ENCODE peak calls at places on chromosomes 5 and 9, in seven cellular contexts. One of them, this sample, is unnamed.

GRCh38 chr5:150999704-151000452 is 20.5 kb upstream of the GPX3 start:
- DNase-seq in HepG2: no peak
- DNase-seq in adrenal gland: peak
- DNase-seq in endodermal cell: no peak
- DNase-seq in Peyer's patch: no peak
- DNase-seq in lower lobe of right lung: no peak
- DNase-seq in CD8-positive, alpha-beta T cell: no peak
- DNase-seq in this sample: peak

GRCh38 chr5:168300377-168301182 is 9.1 kb downstream of the WWC1 start:
- DNase-seq in HepG2: no peak
- DNase-seq in adrenal gland: no peak
- DNase-seq in endodermal cell: peak
- DNase-seq in Peyer's patch: no peak
- DNase-seq in lower lobe of right lung: no peak
- DNase-seq in CD8-positive, alpha-beta T cell: no peak
- DNase-seq in this sample: no peak

GRCh38 chr5:15007549-15008142 is 136.1 kb upstream of the ANKH start:
- DNase-seq in HepG2: no peak
- DNase-seq in adrenal gland: no peak
- DNase-seq in endodermal cell: no peak
- DNase-seq in Peyer's patch: no peak
- DNase-seq in lower lobe of right lung: no peak
- DNase-seq in CD8-positive, alpha-beta T cell: no peak
- DNase-seq in this sample: no peak

GRCh38 chr9:106065579-106066214 is 371.4 kb downstream of the TMEM38B start:
- DNase-seq in HepG2: no peak
- DNase-seq in adrenal gland: no peak
- DNase-seq in endodermal cell: no peak
- DNase-seq in Peyer's patch: no peak
- DNase-seq in lower lobe of right lung: no peak
- DNase-seq in CD8-positive, alpha-beta T cell: no peak
- DNase-seq in this sample: no peak

GRCh38 chr9:114791736-114792135 is 14.1 kb downstream of the TNFSF15 start:
- DNase-seq in HepG2: no peak
- DNase-seq in adrenal gland: no peak
- DNase-seq in endodermal cell: no peak
- DNase-seq in Peyer's patch: no peak
- DNase-seq in lower lobe of right lung: no peak
- DNase-seq in CD8-positive, alpha-beta T cell: no peak
- DNase-seq in this sample: no peak

GRCh38 chr9:129276486-129277260 is 98.6 kb upstream of the IER5L start:
- DNase-seq in HepG2: no peak
- DNase-seq in adrenal gland: peak
- DNase-seq in endodermal cell: peak
- DNase-seq in Peyer's patch: no peak
- DNase-seq in lower lobe of right lung: peak
- DNase-seq in CD8-positive, alpha-beta T cell: no peak
- DNase-seq in this sample: no peak

GRCh38 chr5:149887622-149888183 is 56.9 kb downstream of the PDE6A start:
- DNase-seq in HepG2: peak
- DNase-seq in adrenal gland: peak
- DNase-seq in endodermal cell: no peak
- DNase-seq in Peyer's patch: no peak
- DNase-seq in lower lobe of right lung: no peak
- DNase-seq in CD8-positive, alpha-beta T cell: no peak
- DNase-seq in this sample: no peak

GRCh38 chr9:108722396-108722795 is 133.4 kb downstream of the ACTL7B start:
- DNase-seq in HepG2: no peak
- DNase-seq in adrenal gland: no peak
- DNase-seq in endodermal cell: no peak
- DNase-seq in Peyer's patch: no peak
- DNase-seq in lower lobe of right lung: no peak
- DNase-seq in CD8-positive, alpha-beta T cell: no peak
- DNase-seq in this sample: no peak

GRCh38 chr9:130117816-130118632 is 54.2 kb upstream of the NCS1 start:
- DNase-seq in HepG2: no peak
- DNase-seq in adrenal gland: peak
- DNase-seq in endodermal cell: no peak
- DNase-seq in Peyer's patch: no peak
- DNase-seq in lower lobe of right lung: no peak
- DNase-seq in CD8-positive, alpha-beta T cell: no peak
- DNase-seq in this sample: no peak

GRCh38 chr5:19777363-19777762 is 210.6 kb downstream of the CDH18 start:
- DNase-seq in HepG2: no peak
- DNase-seq in adrenal gland: no peak
- DNase-seq in endodermal cell: no peak
- DNase-seq in Peyer's patch: no peak
- DNase-seq in lower lobe of right lung: no peak
- DNase-seq in CD8-positive, alpha-beta T cell: no peak
- DNase-seq in this sample: no peak

GRCh38 chr9:111842313-111842712 is 47.6 kb upstream of the SHOC1 start:
- DNase-seq in HepG2: no peak
- DNase-seq in adrenal gland: no peak
- DNase-seq in endodermal cell: no peak
- DNase-seq in Peyer's patch: no peak
- DNase-seq in lower lobe of right lung: no peak
- DNase-seq in CD8-positive, alpha-beta T cell: no peak
- DNase-seq in this sample: no peak

GRCh38 chr9:132645306-132645705 is 24.5 kb downstream of the DDX31 start:
- DNase-seq in HepG2: no peak
- DNase-seq in adrenal gland: no peak
- DNase-seq in endodermal cell: no peak
- DNase-seq in Peyer's patch: no peak
- DNase-seq in lower lobe of right lung: no peak
- DNase-seq in CD8-positive, alpha-beta T cell: no peak
- DNase-seq in this sample: no peak

GRCh38 chr5:159773062-159773924 is 143.0 kb upstream of the ADRA1B start:
- DNase-seq in HepG2: no peak
- DNase-seq in adrenal gland: peak
- DNase-seq in endodermal cell: peak
- DNase-seq in Peyer's patch: peak
- DNase-seq in lower lobe of right lung: peak
- DNase-seq in CD8-positive, alpha-beta T cell: peak
- DNase-seq in this sample: peak

GRCh38 chr9:120698766-120699165 is 15.5 kb downstream of the MEGF9 start:
- DNase-seq in HepG2: no peak
- DNase-seq in adrenal gland: no peak
- DNase-seq in endodermal cell: no peak
- DNase-seq in Peyer's patch: no peak
- DNase-seq in lower lobe of right lung: no peak
- DNase-seq in CD8-positive, alpha-beta T cell: no peak
- DNase-seq in this sample: no peak

GRCh38 chr9:23644326-23644725 is 181.7 kb downstream of the ELAVL2 start:
- DNase-seq in HepG2: no peak
- DNase-seq in adrenal gland: no peak
- DNase-seq in endodermal cell: no peak
- DNase-seq in Peyer's patch: no peak
- DNase-seq in lower lobe of right lung: no peak
- DNase-seq in CD8-positive, alpha-beta T cell: no peak
- DNase-seq in this sample: no peak

GRCh38 chr9:91422832-91423711 is 560 bp downstream of the NFIL3 start:
- DNase-seq in HepG2: peak
- DNase-seq in adrenal gland: peak
- DNase-seq in endodermal cell: peak
- DNase-seq in Peyer's patch: peak
- DNase-seq in lower lobe of right lung: peak
- DNase-seq in CD8-positive, alpha-beta T cell: peak
- DNase-seq in this sample: peak

GRCh38 chr9:112734892-112735291 is 15.7 kb upstream of the SNX30 start:
- DNase-seq in HepG2: no peak
- DNase-seq in adrenal gland: no peak
- DNase-seq in endodermal cell: no peak
- DNase-seq in Peyer's patch: no peak
- DNase-seq in lower lobe of right lung: no peak
- DNase-seq in CD8-positive, alpha-beta T cell: no peak
- DNase-seq in this sample: no peak

GRCh38 chr9:76271755-76272154 is 122.5 kb downstream of the RFK start:
- DNase-seq in HepG2: no peak
- DNase-seq in adrenal gland: peak
- DNase-seq in endodermal cell: no peak
- DNase-seq in Peyer's patch: no peak
- DNase-seq in lower lobe of right lung: no peak
- DNase-seq in CD8-positive, alpha-beta T cell: no peak
- DNase-seq in this sample: no peak

GRCh38 chr5:170151105-170151831 is 45.6 kb downstream of the FOXI1 start:
- DNase-seq in HepG2: peak
- DNase-seq in adrenal gland: peak
- DNase-seq in endodermal cell: peak
- DNase-seq in Peyer's patch: no peak
- DNase-seq in lower lobe of right lung: peak
- DNase-seq in CD8-positive, alpha-beta T cell: no peak
- DNase-seq in this sample: no peak

GRCh38 chr5:174327896-174328295 is 282.4 kb downstream of the NSG2 start:
- DNase-seq in HepG2: no peak
- DNase-seq in adrenal gland: no peak
- DNase-seq in endodermal cell: no peak
- DNase-seq in Peyer's patch: no peak
- DNase-seq in lower lobe of right lung: no peak
- DNase-seq in CD8-positive, alpha-beta T cell: no peak
- DNase-seq in this sample: no peak

GRCh38 chr5:95861858-95862561 is 39.5 kb upstream of the GLRX start:
- DNase-seq in HepG2: no peak
- DNase-seq in adrenal gland: no peak
- DNase-seq in endodermal cell: no peak
- DNase-seq in Peyer's patch: no peak
- DNase-seq in lower lobe of right lung: no peak
- DNase-seq in CD8-positive, alpha-beta T cell: peak
- DNase-seq in this sample: no peak

GRCh38 chr5:129820-130219 is 37.9 kb downstream of the PLEKHG4B start:
- DNase-seq in HepG2: no peak
- DNase-seq in adrenal gland: no peak
- DNase-seq in endodermal cell: no peak
- DNase-seq in Peyer's patch: no peak
- DNase-seq in lower lobe of right lung: no peak
- DNase-seq in CD8-positive, alpha-beta T cell: no peak
- DNase-seq in this sample: no peak

GRCh38 chr5:79561525-79561893 is 47.6 kb upstream of the HOMER1 start:
- DNase-seq in HepG2: no peak
- DNase-seq in adrenal gland: no peak
- DNase-seq in endodermal cell: no peak
- DNase-seq in Peyer's patch: no peak
- DNase-seq in lower lobe of right lung: no peak
- DNase-seq in CD8-positive, alpha-beta T cell: no peak
- DNase-seq in this sample: no peak

GRCh38 chr9:74284596-74284995 is 212.5 kb upstream of the RORB start:
- DNase-seq in HepG2: no peak
- DNase-seq in adrenal gland: no peak
- DNase-seq in endodermal cell: no peak
- DNase-seq in Peyer's patch: no peak
- DNase-seq in lower lobe of right lung: no peak
- DNase-seq in CD8-positive, alpha-beta T cell: no peak
- DNase-seq in this sample: no peak

GRCh38 chr9:116687762-116688160 is 656 bp downstream of the TRIM32 start:
- DNase-seq in HepG2: no peak
- DNase-seq in adrenal gland: peak
- DNase-seq in endodermal cell: peak
- DNase-seq in Peyer's patch: no peak
- DNase-seq in lower lobe of right lung: no peak
- DNase-seq in CD8-positive, alpha-beta T cell: no peak
- DNase-seq in this sample: no peak

DNA sequence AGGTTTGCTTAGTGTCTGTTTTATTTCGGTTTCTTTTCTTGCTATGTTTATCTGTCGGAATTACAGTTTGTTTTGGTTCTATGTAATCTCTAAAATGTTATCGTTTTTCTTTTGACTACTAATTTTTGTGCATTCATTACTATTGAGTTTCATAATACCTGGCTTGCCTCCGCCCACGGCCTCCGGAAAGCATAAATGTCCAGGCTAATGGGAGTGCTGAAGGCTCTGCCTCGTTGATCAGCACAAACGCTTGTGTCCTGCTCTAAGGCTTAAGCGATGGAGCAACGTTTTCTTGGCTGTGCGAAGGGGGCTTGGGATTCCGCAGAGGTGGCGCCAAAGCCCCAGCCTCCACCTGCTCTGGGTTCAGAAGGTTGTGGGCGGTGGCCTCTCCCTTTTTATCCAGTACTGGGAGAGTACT is 19.8 kb downstream of the ANXA2R start:
- DNase-seq in HepG2: peak
- DNase-seq in adrenal gland: peak
- DNase-seq in endodermal cell: peak
- DNase-seq in Peyer's patch: peak
- DNase-seq in lower lobe of right lung: no peak
- DNase-seq in CD8-positive, alpha-beta T cell: peak
- DNase-seq in this sample: no peak
- H3K27ac ChIP-seq in HepG2: peak
- H3K27ac ChIP-seq in adrenal gland: peak
- H3K27ac ChIP-seq in endodermal cell: no peak
- H3K27ac ChIP-seq in Peyer's patch: peak
- H3K27ac ChIP-seq in lower lobe of right lung: peak
- H3K27ac ChIP-seq in CD8-positive, alpha-beta T cell: peak
- H3K27ac ChIP-seq in this sample: peak

DNA sequence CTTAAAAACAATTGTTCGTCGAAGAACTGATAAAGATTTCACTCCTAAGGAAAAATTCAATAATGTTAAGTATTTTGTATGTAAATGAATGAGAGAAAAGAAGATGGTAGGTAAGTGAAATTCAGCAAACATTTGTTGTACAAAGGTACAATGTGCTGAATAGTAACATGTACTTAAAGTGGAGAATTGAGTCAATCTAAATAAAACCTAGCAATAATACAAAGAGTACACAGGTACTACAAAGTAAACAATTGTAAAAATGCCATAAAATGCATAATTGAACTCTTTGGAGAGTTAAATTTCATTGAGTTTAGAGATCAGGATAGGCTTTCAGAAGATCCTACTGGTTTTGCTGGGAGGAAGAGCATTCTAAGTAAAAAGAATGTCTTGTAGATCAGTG is 82.9 kb downstream of the ERBIN start:
- DNase-seq in HepG2: no peak
- DNase-seq in adrenal gland: no peak
- DNase-seq in endodermal cell: no peak
- DNase-seq in Peyer's patch: no peak
- DNase-seq in lower lobe of right lung: no peak
- DNase-seq in CD8-positive, alpha-beta T cell: no peak
- DNase-seq in this sample: no peak
- H3K27ac ChIP-seq in HepG2: no peak
- H3K27ac ChIP-seq in adrenal gland: no peak
- H3K27ac ChIP-seq in endodermal cell: no peak
- H3K27ac ChIP-seq in Peyer's patch: no peak
- H3K27ac ChIP-seq in lower lobe of right lung: no peak
- H3K27ac ChIP-seq in CD8-positive, alpha-beta T cell: no peak
- H3K27ac ChIP-seq in this sample: no peak

GRCh38 chr5:68187268-68188055 is 28.1 kb upstream of the PIK3R1 start:
- DNase-seq in HepG2: no peak
- DNase-seq in adrenal gland: peak
- DNase-seq in endodermal cell: peak
- DNase-seq in Peyer's patch: no peak
- DNase-seq in lower lobe of right lung: no peak
- DNase-seq in CD8-positive, alpha-beta T cell: no peak
- DNase-seq in this sample: no peak
- H3K27ac ChIP-seq in HepG2: no peak
- H3K27ac ChIP-seq in adrenal gland: peak
- H3K27ac ChIP-seq in endodermal cell: peak
- H3K27ac ChIP-seq in Peyer's patch: peak
- H3K27ac ChIP-seq in lower lobe of right lung: peak
- H3K27ac ChIP-seq in CD8-positive, alpha-beta T cell: no peak
- H3K27ac ChIP-seq in this sample: peak

DNA sequence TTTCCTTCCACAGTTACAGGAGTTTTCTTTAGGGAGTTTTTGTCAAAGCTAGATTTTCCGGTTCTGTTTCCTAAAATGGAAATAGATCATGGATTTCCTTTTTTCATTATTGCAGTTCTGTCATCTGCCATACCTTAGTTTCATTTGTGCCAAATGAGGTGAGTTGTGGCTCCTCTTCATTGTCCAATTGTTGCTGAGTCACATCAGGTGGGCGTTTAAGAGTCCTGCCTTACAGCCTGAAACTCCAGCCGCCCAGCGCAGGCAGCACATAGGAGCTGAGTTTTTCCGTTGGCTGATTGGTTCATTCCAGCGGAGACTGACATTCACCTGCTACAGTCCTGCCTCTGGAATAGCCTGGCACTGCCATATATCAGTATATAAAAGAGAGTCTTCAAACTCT is 14.1 kb downstream of the SLC25A25 start:
- DNase-seq in HepG2: no peak
- DNase-seq in adrenal gland: no peak
- DNase-seq in endodermal cell: no peak
- DNase-seq in Peyer's patch: no peak
- DNase-seq in lower lobe of right lung: no peak
- DNase-seq in CD8-positive, alpha-beta T cell: no peak
- DNase-seq in this sample: no peak
- H3K27ac ChIP-seq in HepG2: no peak
- H3K27ac ChIP-seq in adrenal gland: peak
- H3K27ac ChIP-seq in endodermal cell: no peak
- H3K27ac ChIP-seq in Peyer's patch: no peak
- H3K27ac ChIP-seq in lower lobe of right lung: peak
- H3K27ac ChIP-seq in CD8-positive, alpha-beta T cell: no peak
- H3K27ac ChIP-seq in this sample: peak